ENCODE peak calls at places on chromosomes 7 and 10, in eight cellular contexts. One of them, this sample, is unnamed.

GRCh38 chr10:73439605-73440298 is 6.4 kb upstream of the MSS51 start:
- DNase-seq in cardiac muscle cell: no peak
- DNase-seq in foreskin keratinocyte: no peak
- DNase-seq in brain microvascular endothelial cell: peak
- DNase-seq in effector memory CD4-positive, alpha-beta T cell: no peak
- DNase-seq in left ventricle myocardium inferior: no peak
- DNase-seq in mammary epithelial cell: peak
- DNase-seq in transverse colon: no peak
- DNase-seq in this sample: no peak

GRCh38 chr10:129096340-129096984 is 370.6 kb upstream of the MGMT start:
- DNase-seq in cardiac muscle cell: no peak
- DNase-seq in brain microvascular endothelial cell: peak
- DNase-seq in mammary epithelial cell: no peak
- DNase-seq in effector memory CD4-positive, alpha-beta T cell: no peak
- DNase-seq in transverse colon: no peak
- DNase-seq in left ventricle myocardium inferior: peak
- DNase-seq in foreskin keratinocyte: no peak
- DNase-seq in this sample: no peak

GRCh38 chr7:44477063-44477830 is 13.2 kb downstream of the NUDCD3 start:
- DNase-seq in foreskin keratinocyte: peak
- DNase-seq in left ventricle myocardium inferior: peak
- DNase-seq in brain microvascular endothelial cell: peak
- DNase-seq in mammary epithelial cell: peak
- DNase-seq in transverse colon: peak
- DNase-seq in cardiac muscle cell: peak
- DNase-seq in effector memory CD4-positive, alpha-beta T cell: peak
- DNase-seq in this sample: no peak

GRCh38 chr7:11424006-11424405 is 408.0 kb downstream of the THSD7A start:
- DNase-seq in effector memory CD4-positive, alpha-beta T cell: no peak
- DNase-seq in transverse colon: no peak
- DNase-seq in mammary epithelial cell: no peak
- DNase-seq in cardiac muscle cell: no peak
- DNase-seq in foreskin keratinocyte: no peak
- DNase-seq in left ventricle myocardium inferior: no peak
- DNase-seq in brain microvascular endothelial cell: no peak
- DNase-seq in this sample: no peak

GRCh38 chr7:154296443-154296842 is 244.2 kb downstream of the DPP6 start:
- DNase-seq in brain microvascular endothelial cell: no peak
- DNase-seq in effector memory CD4-positive, alpha-beta T cell: no peak
- DNase-seq in foreskin keratinocyte: no peak
- DNase-seq in left ventricle myocardium inferior: no peak
- DNase-seq in cardiac muscle cell: no peak
- DNase-seq in mammary epithelial cell: no peak
- DNase-seq in transverse colon: no peak
- DNase-seq in this sample: no peak

GRCh38 chr7:55571534-55572377 is 546 bp downstream of the VOPP1 start:
- DNase-seq in brain microvascular endothelial cell: peak
- DNase-seq in left ventricle myocardium inferior: peak
- DNase-seq in effector memory CD4-positive, alpha-beta T cell: peak
- DNase-seq in transverse colon: peak
- DNase-seq in cardiac muscle cell: peak
- DNase-seq in foreskin keratinocyte: no peak
- DNase-seq in mammary epithelial cell: peak
- DNase-seq in this sample: no peak

GRCh38 chr7:2520131-2520807 is 695 bp downstream of the LFNG start:
- DNase-seq in cardiac muscle cell: peak
- DNase-seq in brain microvascular endothelial cell: no peak
- DNase-seq in transverse colon: peak
- DNase-seq in mammary epithelial cell: peak
- DNase-seq in effector memory CD4-positive, alpha-beta T cell: no peak
- DNase-seq in foreskin keratinocyte: no peak
- DNase-seq in left ventricle myocardium inferior: no peak
- DNase-seq in this sample: no peak

GRCh38 chr10:4902571-4903011 is 60.6 kb upstream of the AKR1C1 start:
- DNase-seq in left ventricle myocardium inferior: no peak
- DNase-seq in foreskin keratinocyte: no peak
- DNase-seq in transverse colon: no peak
- DNase-seq in cardiac muscle cell: no peak
- DNase-seq in brain microvascular endothelial cell: no peak
- DNase-seq in effector memory CD4-positive, alpha-beta T cell: no peak
- DNase-seq in mammary epithelial cell: peak
- DNase-seq in this sample: no peak

GRCh38 chr7:47039899-47040298 is 542.0 kb downstream of the TNS3 start:
- DNase-seq in cardiac muscle cell: no peak
- DNase-seq in mammary epithelial cell: peak
- DNase-seq in brain microvascular endothelial cell: peak
- DNase-seq in effector memory CD4-positive, alpha-beta T cell: no peak
- DNase-seq in left ventricle myocardium inferior: no peak
- DNase-seq in foreskin keratinocyte: no peak
- DNase-seq in transverse colon: no peak
- DNase-seq in this sample: no peak

GRCh38 chr7:8176370-8177081 is 85.4 kb downstream of the ICA1 start:
- DNase-seq in left ventricle myocardium inferior: no peak
- DNase-seq in transverse colon: peak
- DNase-seq in effector memory CD4-positive, alpha-beta T cell: peak
- DNase-seq in mammary epithelial cell: no peak
- DNase-seq in brain microvascular endothelial cell: no peak
- DNase-seq in cardiac muscle cell: no peak
- DNase-seq in foreskin keratinocyte: no peak
- DNase-seq in this sample: no peak

GRCh38 chr7:122143376-122143750 is 686 bp downstream of the AASS start:
- DNase-seq in cardiac muscle cell: peak
- DNase-seq in brain microvascular endothelial cell: peak
- DNase-seq in mammary epithelial cell: peak
- DNase-seq in transverse colon: peak
- DNase-seq in effector memory CD4-positive, alpha-beta T cell: no peak
- DNase-seq in left ventricle myocardium inferior: peak
- DNase-seq in foreskin keratinocyte: no peak
- DNase-seq in this sample: no peak

GRCh38 chr10:124064676-124065075 is 28.7 kb downstream of the CHST15 start:
- DNase-seq in mammary epithelial cell: no peak
- DNase-seq in brain microvascular endothelial cell: no peak
- DNase-seq in cardiac muscle cell: no peak
- DNase-seq in left ventricle myocardium inferior: no peak
- DNase-seq in effector memory CD4-positive, alpha-beta T cell: no peak
- DNase-seq in transverse colon: no peak
- DNase-seq in foreskin keratinocyte: no peak
- DNase-seq in this sample: no peak

GRCh38 chr10:118101501-118101900 is 54.8 kb upstream of the RAB11FIP2 start:
- DNase-seq in left ventricle myocardium inferior: no peak
- DNase-seq in brain microvascular endothelial cell: no peak
- DNase-seq in cardiac muscle cell: no peak
- DNase-seq in transverse colon: no peak
- DNase-seq in effector memory CD4-positive, alpha-beta T cell: no peak
- DNase-seq in foreskin keratinocyte: no peak
- DNase-seq in mammary epithelial cell: no peak
- DNase-seq in this sample: no peak

GRCh38 chr10:95282115-95282514 is 8.7 kb downstream of the PDLIM1 start:
- DNase-seq in left ventricle myocardium inferior: no peak
- DNase-seq in foreskin keratinocyte: no peak
- DNase-seq in effector memory CD4-positive, alpha-beta T cell: no peak
- DNase-seq in brain microvascular endothelial cell: no peak
- DNase-seq in mammary epithelial cell: no peak
- DNase-seq in transverse colon: no peak
- DNase-seq in cardiac muscle cell: no peak
- DNase-seq in this sample: no peak

GRCh38 chr10:7444576-7445226 is 33.9 kb upstream of the SFMBT2 start:
- DNase-seq in mammary epithelial cell: no peak
- DNase-seq in brain microvascular endothelial cell: no peak
- DNase-seq in left ventricle myocardium inferior: no peak
- DNase-seq in cardiac muscle cell: no peak
- DNase-seq in foreskin keratinocyte: no peak
- DNase-seq in transverse colon: peak
- DNase-seq in effector memory CD4-positive, alpha-beta T cell: no peak
- DNase-seq in this sample: peak

GRCh38 chr10:130022501-130023299 is 58.6 kb upstream of the EBF3 start:
- DNase-seq in transverse colon: no peak
- DNase-seq in foreskin keratinocyte: peak
- DNase-seq in cardiac muscle cell: no peak
- DNase-seq in brain microvascular endothelial cell: peak
- DNase-seq in effector memory CD4-positive, alpha-beta T cell: no peak
- DNase-seq in left ventricle myocardium inferior: no peak
- DNase-seq in mammary epithelial cell: no peak
- DNase-seq in this sample: no peak

GRCh38 chr10:11505636-11506035 is 105.8 kb downstream of the USP6NL start:
- DNase-seq in brain microvascular endothelial cell: no peak
- DNase-seq in transverse colon: no peak
- DNase-seq in effector memory CD4-positive, alpha-beta T cell: no peak
- DNase-seq in left ventricle myocardium inferior: no peak
- DNase-seq in cardiac muscle cell: no peak
- DNase-seq in mammary epithelial cell: no peak
- DNase-seq in foreskin keratinocyte: no peak
- DNase-seq in this sample: peak

GRCh38 chr7:2503056-2503941 is 16.3 kb upstream of the LFNG start:
- DNase-seq in foreskin keratinocyte: no peak
- DNase-seq in cardiac muscle cell: no peak
- DNase-seq in brain microvascular endothelial cell: no peak
- DNase-seq in left ventricle myocardium inferior: no peak
- DNase-seq in transverse colon: no peak
- DNase-seq in mammary epithelial cell: no peak
- DNase-seq in effector memory CD4-positive, alpha-beta T cell: no peak
- DNase-seq in this sample: no peak

GRCh38 chr10:101087965-101088364 is 26.2 kb downstream of the KAZALD1 start:
- DNase-seq in transverse colon: no peak
- DNase-seq in left ventricle myocardium inferior: no peak
- DNase-seq in effector memory CD4-positive, alpha-beta T cell: no peak
- DNase-seq in brain microvascular endothelial cell: no peak
- DNase-seq in mammary epithelial cell: no peak
- DNase-seq in cardiac muscle cell: no peak
- DNase-seq in foreskin keratinocyte: no peak
- DNase-seq in this sample: no peak

DNA sequence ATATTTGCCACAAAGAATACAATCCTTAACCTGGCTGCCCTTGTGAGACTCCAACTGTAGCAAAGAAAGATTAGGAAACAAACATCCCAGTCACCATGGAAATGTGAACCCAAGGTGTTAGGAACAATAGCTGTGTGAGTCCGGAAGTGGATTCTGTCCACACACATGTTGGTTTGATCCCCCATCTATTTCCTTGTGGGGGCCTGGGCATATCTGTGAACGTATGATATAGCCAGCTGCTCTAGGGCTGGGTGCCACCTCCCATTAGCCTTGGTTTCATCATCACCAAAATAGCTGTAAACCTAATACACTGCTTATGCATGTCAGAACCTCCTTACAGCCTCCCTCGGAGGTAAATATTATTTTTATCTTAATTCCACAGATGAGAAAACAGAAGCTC is 26.4 kb downstream of the GRK5 start:
- DNase-seq in brain microvascular endothelial cell: no peak
- DNase-seq in transverse colon: no peak
- DNase-seq in left ventricle myocardium inferior: no peak
- DNase-seq in effector memory CD4-positive, alpha-beta T cell: no peak
- DNase-seq in cardiac muscle cell: no peak
- DNase-seq in foreskin keratinocyte: no peak
- DNase-seq in mammary epithelial cell: no peak
- DNase-seq in this sample: no peak
- H3K27ac ChIP-seq in brain microvascular endothelial cell: peak
- H3K27ac ChIP-seq in transverse colon: peak
- H3K27ac ChIP-seq in left ventricle myocardium inferior: peak
- H3K27ac ChIP-seq in effector memory CD4-positive, alpha-beta T cell: no peak
- H3K27ac ChIP-seq in cardiac muscle cell: no peak
- H3K27ac ChIP-seq in foreskin keratinocyte: no peak
- H3K27ac ChIP-seq in mammary epithelial cell: no peak
- H3K27ac ChIP-seq in this sample: no peak

DNA sequence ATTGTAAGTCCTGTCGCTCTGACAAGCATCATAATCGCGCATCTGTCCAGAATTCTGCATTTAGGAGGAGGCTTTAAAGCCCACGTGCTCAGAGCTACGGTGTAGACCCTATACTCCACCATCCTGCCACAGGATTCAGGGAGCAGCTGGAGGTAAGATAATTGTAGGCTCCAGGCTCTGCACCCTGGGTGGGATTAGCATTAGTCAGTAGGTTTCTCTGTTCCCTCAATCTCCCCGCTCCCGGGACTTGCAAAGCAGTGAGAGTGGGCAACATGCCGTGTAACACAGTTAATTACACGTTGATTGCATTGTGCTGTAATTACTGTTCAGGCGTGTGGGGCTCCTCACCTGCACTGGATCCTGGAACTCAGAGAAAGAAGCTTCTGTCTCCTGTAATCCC is 89.3 kb upstream of the CUX1 start:
- DNase-seq in foreskin keratinocyte: no peak
- DNase-seq in brain microvascular endothelial cell: no peak
- DNase-seq in cardiac muscle cell: no peak
- DNase-seq in transverse colon: no peak
- DNase-seq in left ventricle myocardium inferior: no peak
- DNase-seq in mammary epithelial cell: no peak
- DNase-seq in effector memory CD4-positive, alpha-beta T cell: no peak
- DNase-seq in this sample: no peak
- H3K27ac ChIP-seq in foreskin keratinocyte: no peak
- H3K27ac ChIP-seq in brain microvascular endothelial cell: no peak
- H3K27ac ChIP-seq in cardiac muscle cell: no peak
- H3K27ac ChIP-seq in transverse colon: peak
- H3K27ac ChIP-seq in left ventricle myocardium inferior: no peak
- H3K27ac ChIP-seq in mammary epithelial cell: no peak
- H3K27ac ChIP-seq in effector memory CD4-positive, alpha-beta T cell: no peak
- H3K27ac ChIP-seq in this sample: no peak

GRCh38 chr10:47261556-47261955 is 38.4 kb upstream of the GDF10 start:
- DNase-seq in foreskin keratinocyte: no peak
- DNase-seq in effector memory CD4-positive, alpha-beta T cell: no peak
- DNase-seq in transverse colon: peak
- DNase-seq in left ventricle myocardium inferior: no peak
- DNase-seq in mammary epithelial cell: no peak
- DNase-seq in cardiac muscle cell: no peak
- DNase-seq in brain microvascular endothelial cell: no peak
- DNase-seq in this sample: no peak
- H3K27ac ChIP-seq in foreskin keratinocyte: no peak
- H3K27ac ChIP-seq in effector memory CD4-positive, alpha-beta T cell: peak
- H3K27ac ChIP-seq in transverse colon: no peak
- H3K27ac ChIP-seq in left ventricle myocardium inferior: no peak
- H3K27ac ChIP-seq in mammary epithelial cell: no peak
- H3K27ac ChIP-seq in cardiac muscle cell: no peak
- H3K27ac ChIP-seq in brain microvascular endothelial cell: no peak
- H3K27ac ChIP-seq in this sample: no peak

GRCh38 chr10:114402871-114403544 is 1.3 kb downstream of the AFAP1L2 start:
- DNase-seq in cardiac muscle cell: no peak
- DNase-seq in brain microvascular endothelial cell: peak
- DNase-seq in left ventricle myocardium inferior: no peak
- DNase-seq in transverse colon: no peak
- DNase-seq in effector memory CD4-positive, alpha-beta T cell: no peak
- DNase-seq in foreskin keratinocyte: no peak
- DNase-seq in mammary epithelial cell: peak
- DNase-seq in this sample: no peak

GRCh38 chr10:114404171-114405010 is at the start of gene AFAP1L2:
- DNase-seq in mammary epithelial cell: peak
- DNase-seq in transverse colon: peak
- DNase-seq in left ventricle myocardium inferior: peak
- DNase-seq in brain microvascular endothelial cell: no peak
- DNase-seq in cardiac muscle cell: peak
- DNase-seq in effector memory CD4-positive, alpha-beta T cell: no peak
- DNase-seq in foreskin keratinocyte: no peak
- DNase-seq in this sample: no peak

GRCh38 chr10:114406455-114406854 is 2.2 kb upstream of the AFAP1L2 start:
- DNase-seq in transverse colon: no peak
- DNase-seq in foreskin keratinocyte: no peak
- DNase-seq in mammary epithelial cell: no peak
- DNase-seq in brain microvascular endothelial cell: no peak
- DNase-seq in cardiac muscle cell: no peak
- DNase-seq in effector memory CD4-positive, alpha-beta T cell: no peak
- DNase-seq in left ventricle myocardium inferior: no peak
- DNase-seq in this sample: no peak

GRCh38 chr10:114403545-114404161 is 649 bp downstream of the AFAP1L2 start:
- DNase-seq in cardiac muscle cell: peak
- DNase-seq in foreskin keratinocyte: no peak
- DNase-seq in left ventricle myocardium inferior: peak
- DNase-seq in mammary epithelial cell: peak
- DNase-seq in effector memory CD4-positive, alpha-beta T cell: no peak
- DNase-seq in brain microvascular endothelial cell: no peak
- DNase-seq in transverse colon: peak
- DNase-seq in this sample: no peak

GRCh38 chr10:114405011-114405350 is 679 bp upstream of the AFAP1L2 start:
- DNase-seq in left ventricle myocardium inferior: no peak
- DNase-seq in foreskin keratinocyte: no peak
- DNase-seq in effector memory CD4-positive, alpha-beta T cell: no peak
- DNase-seq in cardiac muscle cell: no peak
- DNase-seq in transverse colon: peak
- DNase-seq in brain microvascular endothelial cell: no peak
- DNase-seq in mammary epithelial cell: peak
- DNase-seq in this sample: no peak
- H3K27ac ChIP-seq in left ventricle myocardium inferior: no peak
- H3K27ac ChIP-seq in foreskin keratinocyte: peak
- H3K27ac ChIP-seq in effector memory CD4-positive, alpha-beta T cell: no peak
- H3K27ac ChIP-seq in cardiac muscle cell: no peak
- H3K27ac ChIP-seq in transverse colon: peak
- H3K27ac ChIP-seq in brain microvascular endothelial cell: no peak
- H3K27ac ChIP-seq in mammary epithelial cell: peak
- H3K27ac ChIP-seq in this sample: no peak

This sample was measured in caudate nucleus.